ENCODE peak calls at places on chromosomes 3 and 15, in nine cellular contexts. One of them, this sample, is unnamed. For H3K27me3, the result is how much of the 10 kb centered on the place peaks cover.

GRCh38 chr3:65597952-65598413 is 440.7 kb downstream of the MAGI1 start:
- DNase-seq in AG04450: no peak
- DNase-seq in adrenal gland: no peak
- DNase-seq in K562: peak
- DNase-seq in right lobe of liver: no peak
- DNase-seq in right atrium auricular region: no peak
- DNase-seq in ovary: no peak
- DNase-seq in cardiac muscle cell: no peak
- DNase-seq in heart left ventricle: no peak
- DNase-seq in this sample: no peak

GRCh38 chr15:67048281-67049279 is 16.8 kb upstream of the SMAD3 start:
- DNase-seq in right lobe of liver: peak
- DNase-seq in heart left ventricle: no peak
- DNase-seq in K562: no peak
- DNase-seq in AG04450: peak
- DNase-seq in adrenal gland: peak
- DNase-seq in cardiac muscle cell: peak
- DNase-seq in ovary: no peak
- DNase-seq in right atrium auricular region: no peak
- DNase-seq in this sample: no peak

GRCh38 chr3:11159421-11159904 is 5.2 kb downstream of the HRH1 start:
- DNase-seq in cardiac muscle cell: peak
- DNase-seq in K562: no peak
- DNase-seq in right lobe of liver: no peak
- DNase-seq in heart left ventricle: no peak
- DNase-seq in adrenal gland: peak
- DNase-seq in right atrium auricular region: peak
- DNase-seq in ovary: peak
- DNase-seq in AG04450: peak
- DNase-seq in this sample: peak

GRCh38 chr3:106533761-106534160 is 664.9 kb upstream of the CBLB start:
- DNase-seq in heart left ventricle: no peak
- DNase-seq in K562: no peak
- DNase-seq in ovary: no peak
- DNase-seq in right atrium auricular region: no peak
- DNase-seq in cardiac muscle cell: no peak
- DNase-seq in right lobe of liver: no peak
- DNase-seq in adrenal gland: no peak
- DNase-seq in AG04450: no peak
- DNase-seq in this sample: no peak

GRCh38 chr15:51982013-51982769 is 10.6 kb upstream of the LEO1 start:
- DNase-seq in AG04450: peak
- DNase-seq in ovary: no peak
- DNase-seq in adrenal gland: peak
- DNase-seq in cardiac muscle cell: peak
- DNase-seq in heart left ventricle: peak
- DNase-seq in right lobe of liver: no peak
- DNase-seq in right atrium auricular region: no peak
- DNase-seq in K562: peak
- DNase-seq in this sample: peak

GRCh38 chr3:71152039-71152891 is 431.3 kb downstream of the FOXP1 start:
- DNase-seq in cardiac muscle cell: no peak
- DNase-seq in ovary: no peak
- DNase-seq in adrenal gland: no peak
- DNase-seq in right lobe of liver: no peak
- DNase-seq in right atrium auricular region: no peak
- DNase-seq in K562: no peak
- DNase-seq in heart left ventricle: no peak
- DNase-seq in AG04450: no peak
- DNase-seq in this sample: no peak

GRCh38 chr3:107024481-107025153 is 352.6 kb upstream of the CCDC54 start:
- DNase-seq in heart left ventricle: no peak
- DNase-seq in K562: no peak
- DNase-seq in right atrium auricular region: no peak
- DNase-seq in AG04450: no peak
- DNase-seq in adrenal gland: no peak
- DNase-seq in right lobe of liver: no peak
- DNase-seq in ovary: no peak
- DNase-seq in cardiac muscle cell: peak
- DNase-seq in this sample: no peak

GRCh38 chr15:68389936-68390790 is 41.8 kb downstream of the ITGA11 start:
- DNase-seq in ovary: peak
- DNase-seq in AG04450: peak
- DNase-seq in K562: no peak
- DNase-seq in right lobe of liver: peak
- DNase-seq in cardiac muscle cell: peak
- DNase-seq in right atrium auricular region: peak
- DNase-seq in adrenal gland: no peak
- DNase-seq in heart left ventricle: peak
- DNase-seq in this sample: no peak

GRCh38 chr3:150303776-150304175 is 104.3 kb upstream of the TSC22D2 start:
- DNase-seq in AG04450: no peak
- DNase-seq in ovary: no peak
- DNase-seq in cardiac muscle cell: no peak
- DNase-seq in K562: peak
- DNase-seq in right lobe of liver: no peak
- DNase-seq in adrenal gland: no peak
- DNase-seq in heart left ventricle: no peak
- DNase-seq in right atrium auricular region: no peak
- DNase-seq in this sample: no peak

GRCh38 chr15:88243895-88244787 is 12.4 kb downstream of the NTRK3 start:
- DNase-seq in adrenal gland: no peak
- DNase-seq in AG04450: no peak
- DNase-seq in right atrium auricular region: no peak
- DNase-seq in right lobe of liver: no peak
- DNase-seq in ovary: no peak
- DNase-seq in heart left ventricle: no peak
- DNase-seq in cardiac muscle cell: peak
- DNase-seq in K562: peak
- DNase-seq in this sample: no peak

GRCh38 chr3:115100172-115100571 is 46.9 kb downstream of the ZBTB20 start:
- DNase-seq in right lobe of liver: peak
- DNase-seq in ovary: no peak
- DNase-seq in K562: no peak
- DNase-seq in AG04450: peak
- DNase-seq in cardiac muscle cell: peak
- DNase-seq in adrenal gland: peak
- DNase-seq in right atrium auricular region: no peak
- DNase-seq in heart left ventricle: peak
- DNase-seq in this sample: no peak

GRCh38 chr3:120823156-120823555 is 80.6 kb downstream of the GTF2E1 start:
- DNase-seq in heart left ventricle: no peak
- DNase-seq in adrenal gland: no peak
- DNase-seq in AG04450: no peak
- DNase-seq in cardiac muscle cell: no peak
- DNase-seq in ovary: no peak
- DNase-seq in K562: no peak
- DNase-seq in right atrium auricular region: no peak
- DNase-seq in right lobe of liver: no peak
- DNase-seq in this sample: no peak

GRCh38 chr15:48040166-48040817 is 80.5 kb upstream of the SLC24A5 start:
- DNase-seq in right atrium auricular region: no peak
- DNase-seq in right lobe of liver: no peak
- DNase-seq in cardiac muscle cell: peak
- DNase-seq in K562: no peak
- DNase-seq in heart left ventricle: no peak
- DNase-seq in adrenal gland: peak
- DNase-seq in ovary: no peak
- DNase-seq in AG04450: no peak
- DNase-seq in this sample: no peak

GRCh38 chr3:153734777-153735551 is 386.2 kb upstream of the ARHGEF26 start:
- DNase-seq in AG04450: no peak
- DNase-seq in right atrium auricular region: no peak
- DNase-seq in ovary: no peak
- DNase-seq in K562: no peak
- DNase-seq in heart left ventricle: no peak
- DNase-seq in right lobe of liver: no peak
- DNase-seq in cardiac muscle cell: peak
- DNase-seq in adrenal gland: no peak
- DNase-seq in this sample: no peak

GRCh38 chr15:55403531-55403930 is 4.6 kb downstream of the CCPG1 start:
- DNase-seq in AG04450: no peak
- DNase-seq in cardiac muscle cell: peak
- DNase-seq in heart left ventricle: no peak
- DNase-seq in right lobe of liver: no peak
- DNase-seq in right atrium auricular region: no peak
- DNase-seq in K562: peak
- DNase-seq in ovary: no peak
- DNase-seq in adrenal gland: no peak
- DNase-seq in this sample: no peak

GRCh38 chr15:93983501-93983900 is 247.9 kb upstream of the MCTP2 start:
- DNase-seq in cardiac muscle cell: no peak
- DNase-seq in ovary: peak
- DNase-seq in K562: no peak
- DNase-seq in heart left ventricle: no peak
- DNase-seq in right atrium auricular region: no peak
- DNase-seq in right lobe of liver: no peak
- DNase-seq in AG04450: no peak
- DNase-seq in adrenal gland: peak
- DNase-seq in this sample: no peak

GRCh38 chr3:32577621-32578556 is 7.2 kb upstream of the DYNC1LI1 start:
- DNase-seq in AG04450: no peak
- DNase-seq in heart left ventricle: peak
- DNase-seq in ovary: no peak
- DNase-seq in right lobe of liver: no peak
- DNase-seq in cardiac muscle cell: peak
- DNase-seq in K562: no peak
- DNase-seq in adrenal gland: no peak
- DNase-seq in right atrium auricular region: peak
- DNase-seq in this sample: no peak

DNA sequence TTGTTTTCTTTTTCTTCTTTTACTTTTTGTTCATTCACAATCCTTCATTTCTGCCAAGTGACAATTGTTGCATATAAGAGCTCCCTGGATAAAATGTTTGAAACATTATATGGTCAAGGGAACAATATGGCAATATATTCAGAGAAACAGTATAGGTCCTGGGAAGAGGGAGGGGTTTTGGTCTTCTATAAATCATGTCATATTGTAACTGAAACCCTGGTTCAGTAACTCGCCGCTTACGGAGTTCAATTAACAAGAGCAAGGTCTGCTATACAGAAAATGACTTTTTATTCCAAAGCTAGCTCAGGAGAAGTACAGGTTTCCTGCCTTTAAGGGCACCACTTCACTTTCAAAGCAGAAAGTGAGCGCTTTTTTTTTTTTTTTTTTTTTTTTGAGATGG is 522.1 kb upstream of the TGFBR2 start:
- DNase-seq in ovary: no peak
- DNase-seq in adrenal gland: no peak
- DNase-seq in right atrium auricular region: no peak
- DNase-seq in heart left ventricle: no peak
- DNase-seq in K562: no peak
- DNase-seq in AG04450: no peak
- DNase-seq in cardiac muscle cell: no peak
- DNase-seq in right lobe of liver: no peak
- DNase-seq in this sample: no peak
- H3K27me3 ChIP-seq in ovary: under half
- H3K27me3 ChIP-seq in adrenal gland: under half
- H3K27me3 ChIP-seq in right atrium auricular region: under half
- H3K27me3 ChIP-seq in heart left ventricle: under half
- H3K27me3 ChIP-seq in K562: under half
- H3K27me3 ChIP-seq in AG04450: under half
- H3K27me3 ChIP-seq in cardiac muscle cell: under half
- H3K27me3 ChIP-seq in right lobe of liver: under half
- H3K27me3 ChIP-seq in this sample: under half

DNA sequence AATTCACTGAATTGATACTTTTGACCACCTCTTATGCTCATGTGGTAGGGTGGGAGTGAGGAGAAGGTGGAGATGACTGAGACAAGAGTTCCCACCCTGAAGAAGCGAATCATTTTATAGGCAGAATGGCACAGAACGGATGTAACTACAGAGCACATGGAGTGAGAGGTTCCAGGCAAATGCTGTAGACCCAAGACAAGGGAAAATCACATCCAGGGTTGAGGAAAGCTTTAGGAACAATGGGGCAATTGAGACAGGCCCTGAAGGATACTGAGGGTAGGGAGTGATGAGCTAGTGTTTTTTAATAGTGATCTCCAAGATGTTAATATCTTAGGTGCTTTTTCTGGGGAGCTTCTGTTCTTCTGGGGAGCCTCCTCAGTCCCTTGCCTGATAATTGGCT is 8.1 kb downstream of the PCCB start:
- DNase-seq in heart left ventricle: no peak
- DNase-seq in right lobe of liver: no peak
- DNase-seq in ovary: no peak
- DNase-seq in adrenal gland: no peak
- DNase-seq in AG04450: no peak
- DNase-seq in cardiac muscle cell: no peak
- DNase-seq in right atrium auricular region: no peak
- DNase-seq in K562: no peak
- DNase-seq in this sample: no peak
- H3K27ac ChIP-seq in heart left ventricle: no peak
- H3K27ac ChIP-seq in right lobe of liver: no peak
- H3K27ac ChIP-seq in ovary: no peak
- H3K27ac ChIP-seq in adrenal gland: no peak
- H3K27ac ChIP-seq in AG04450: no peak
- H3K27ac ChIP-seq in cardiac muscle cell: no peak
- H3K27ac ChIP-seq in right atrium auricular region: no peak
- H3K27ac ChIP-seq in K562: no peak
- H3K27ac ChIP-seq in this sample: no peak

GRCh38 chr3:132342183-132342582 is 25.0 kb downstream of the ACP3 start:
- DNase-seq in K562: no peak
- DNase-seq in heart left ventricle: no peak
- DNase-seq in AG04450: no peak
- DNase-seq in ovary: no peak
- DNase-seq in adrenal gland: no peak
- DNase-seq in right lobe of liver: no peak
- DNase-seq in cardiac muscle cell: peak
- DNase-seq in right atrium auricular region: no peak
- DNase-seq in this sample: no peak
- TF ChIP-seq CTCF in K562: no peak
- TF ChIP-seq CTCF in heart left ventricle: no peak
- TF ChIP-seq CTCF in AG04450: no peak
- TF ChIP-seq CTCF in ovary: no peak
- TF ChIP-seq CTCF in adrenal gland: no peak
- TF ChIP-seq CTCF in right lobe of liver: no peak
- TF ChIP-seq CTCF in cardiac muscle cell: peak
- TF ChIP-seq CTCF in right atrium auricular region: no peak
- TF ChIP-seq CTCF in this sample: no peak

DNA sequence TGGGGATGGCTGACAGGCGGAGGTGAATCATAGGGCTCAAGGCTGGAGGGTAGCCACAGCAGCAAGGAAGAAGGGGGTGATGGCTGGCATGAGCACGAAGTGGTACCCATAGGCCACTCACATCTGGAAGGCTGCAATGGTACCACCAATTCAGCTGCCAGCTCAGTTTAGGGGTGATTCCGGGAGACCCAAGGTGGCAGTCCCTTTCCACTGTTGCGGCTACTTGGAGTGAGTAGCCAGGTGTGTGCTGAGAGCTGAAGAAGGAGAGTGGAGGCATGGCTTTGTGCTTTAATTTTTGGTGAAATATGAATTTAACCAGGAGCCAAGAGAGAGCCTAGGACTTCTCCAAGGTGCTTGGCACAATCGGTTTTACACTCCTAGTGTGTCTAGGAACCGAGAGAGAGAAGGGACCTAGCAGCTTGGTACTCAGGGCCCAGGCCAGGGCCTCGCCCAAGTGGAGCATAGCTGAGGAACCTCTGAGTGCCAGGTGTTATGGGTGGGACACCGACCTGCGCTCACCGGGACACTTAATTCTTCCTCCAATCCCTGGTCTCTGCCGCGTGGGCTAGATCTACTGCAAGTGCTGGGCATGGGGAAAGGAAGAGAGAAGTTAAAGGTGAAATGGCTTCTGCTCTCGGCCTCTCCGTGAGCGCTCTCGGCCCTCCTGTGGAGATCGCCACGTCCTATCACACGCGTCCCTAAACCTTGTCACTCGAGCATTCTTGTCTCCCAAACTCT is 32.2 kb upstream of the POLG start:
- DNase-seq in right lobe of liver: no peak
- DNase-seq in adrenal gland: no peak
- DNase-seq in AG04450: no peak
- DNase-seq in ovary: no peak
- DNase-seq in cardiac muscle cell: no peak
- DNase-seq in right atrium auricular region: no peak
- DNase-seq in heart left ventricle: no peak
- DNase-seq in K562: no peak
- DNase-seq in this sample: no peak
- H3K27me3 ChIP-seq in right lobe of liver: half or more
- H3K27me3 ChIP-seq in adrenal gland: half or more
- H3K27me3 ChIP-seq in AG04450: half or more
- H3K27me3 ChIP-seq in ovary: under half
- H3K27me3 ChIP-seq in cardiac muscle cell: half or more
- H3K27me3 ChIP-seq in right atrium auricular region: half or more
- H3K27me3 ChIP-seq in heart left ventricle: half or more
- H3K27me3 ChIP-seq in K562: half or more
- H3K27me3 ChIP-seq in this sample: under half

This sample was measured in psoas muscle.